ENCODE peak calls at places on chromosomes 13 and 19, in seven cellular contexts. L is activated CD4-positive, alpha-beta T cell treated with anti-CD3 and anti-CD28 coated beads for 36 hours; W is Right ventricle myocardium inferior; N is IMR-90; T is gastroesophageal sphincter; E is left cardiac atrium; Q is left colon. U is an unnamed sample.

GRCh38 chr13:32734511-32734910 is 148.3 kb downstream of the PDS5B start:
- ATAC-seq in L (peak), N (peak), T (no peak), Q (no peak), W (no peak), E (no peak), U (peak)

GRCh38 chr19:18377026-18377425 is 8.9 kb upstream of the GDF15 start:
- ATAC-seq in W (no peak), T (no peak), L (no peak), N (no peak), E (no peak), Q (peak), U (no peak)

GRCh38 chr19:2686347-2686746 is 16.1 kb downstream of the GNG7 start:
- ATAC-seq in Q (no peak), N (no peak), W (no peak), T (no peak), E (no peak), L (no peak), U (no peak)

GRCh38 chr13:24502567-24503375 is 9.8 kb downstream of the PARP4 start:
- ATAC-seq in E (peak), L (peak), W (peak), Q (peak), T (peak), N (peak), U (peak)

GRCh38 chr13:95447766-95448165 is 104.8 kb upstream of the CLDN10 start:
- ATAC-seq in T (no peak), L (no peak), Q (no peak), W (no peak), E (no peak), N (no peak), U (peak)

GRCh38 chr19:41175825-41176734 is 16.9 kb upstream of the CYP2S1 start:
- ATAC-seq in T (peak), Q (peak), E (peak), L (peak), W (peak), N (peak), U (peak)

GRCh38 chr13:80665792-80666333 is 324.9 kb upstream of the SPRY2 start:
- ATAC-seq in N (no peak), L (no peak), Q (no peak), W (no peak), T (no peak), E (no peak), U (no peak)

GRCh38 chr19:16259385-16260159 is 61.9 kb downstream of the AP1M1 start:
- ATAC-seq in E (no peak), N (no peak), T (no peak), Q (peak), L (peak), W (no peak), U (peak)

GRCh38 chr19:14497347-14497921 is 1.5 kb upstream of the GIPC1 start:
- ATAC-seq in W (no peak), L (no peak), E (peak), Q (peak), N (no peak), T (no peak), U (no peak)

GRCh38 chr19:10988921-10989320 is 28.1 kb downstream of the SMARCA4 start:
- ATAC-seq in W (no peak), Q (no peak), L (no peak), T (no peak), E (no peak), N (no peak), U (no peak)

GRCh38 chr13:102854675-102855074 is 8.8 kb downstream of the ERCC5 start:
- ATAC-seq in L (peak), T (no peak), Q (peak), E (no peak), N (no peak), W (no peak), U (peak)

GRCh38 chr13:22311734-22312404 is 641.0 kb downstream of the FGF9 start:
- ATAC-seq in L (no peak), N (no peak), W (peak), T (peak), Q (no peak), E (peak), U (peak)

GRCh38 chr13:82655518-82655855 is 1226.8 kb downstream of the SLITRK1 start:
- ATAC-seq in W (peak), T (peak), L (no peak), N (peak), E (peak), Q (no peak), U (no peak)

GRCh38 chr13:110233682-110234280 is 73.2 kb downstream of the COL4A1 start:
- ATAC-seq in Q (no peak), N (no peak), L (no peak), T (no peak), E (peak), W (peak), U (no peak)

GRCh38 chr19:18951721-18952281 is 10.8 kb upstream of the HOMER3 start:
- ATAC-seq in W (no peak), E (no peak), Q (no peak), T (no peak), L (no peak), N (no peak), U (no peak)

GRCh38 chr19:9917322-9917721 is 19.0 kb downstream of the OLFM2 start:
- ATAC-seq in L (peak), T (peak), W (peak), E (peak), Q (peak), N (peak), U (no peak)

GRCh38 chr13:49450105-49450819 is 6.2 kb downstream of the SETDB2 start:
- ATAC-seq in E (no peak), L (peak), N (no peak), W (no peak), T (no peak), Q (no peak), U (peak)

GRCh38 chr13:69199664-69200063 is 908.0 kb upstream of the ATXN8OS start:
- ATAC-seq in L (no peak), T (no peak), E (no peak), Q (no peak), N (no peak), W (no peak), U (no peak)

GRCh38 chr19:1324792-1325567 is 39.3 kb downstream of the EFNA2 start:
- ATAC-seq in L (peak), W (peak), E (peak), Q (peak), T (peak), N (peak), U (no peak)

GRCh38 chr13:30388401-30389283 is 33.7 kb upstream of the UBE2L5 start:
- ATAC-seq in T (peak), N (peak), L (peak), E (peak), Q (no peak), W (no peak), U (no peak)

GRCh38 chr19:47353307-47353712 is 4.2 kb downstream of the DHX34 start:
- ATAC-seq in W (no peak), T (no peak), N (no peak), Q (peak), E (no peak), L (no peak), U (no peak)

GRCh38 chr13:40352385-40352778 is 314.1 kb downstream of the FOXO1 start:
- ATAC-seq in W (peak), T (peak), E (peak), N (no peak), Q (no peak), L (no peak), U (no peak)

GRCh38 chr19:45250216-45250831 is 747 bp upstream of the MARK4 start:
- ATAC-seq in L (no peak), E (peak), N (no peak), T (no peak), W (peak), Q (peak), U (no peak)

GRCh38 chr19:17156947-17157302 is 58.2 kb upstream of the USE1 start:
- ATAC-seq in L (no peak), W (peak), T (no peak), Q (no peak), N (no peak), E (peak), U (no peak)

GRCh38 chr13:94859812-94860210 is 147.5 kb upstream of the SOX21 start:
- ATAC-seq in E (no peak), W (no peak), T (no peak), Q (no peak), L (no peak), N (no peak), U (no peak)

GRCh38 chr13:44266305-44266704 is 107.3 kb upstream of the SERP2 start:
- ATAC-seq in W (no peak), Q (no peak), L (no peak), N (no peak), T (no peak), E (no peak), U (no peak)

GRCh38 chr13:101465877-101466276 is 13.4 kb downstream of the ITGBL1 start:
- ATAC-seq in N (peak), L (no peak), T (no peak), Q (no peak), W (no peak), E (no peak), U (no peak)